ENCODE peak calls at places on chromosomes 4 and X, in seven cellular contexts. One of them, this sample, is unnamed. For H3K27me3, the result is how much of the 10 kb centered on the place peaks cover.

GRCh38 chr4:42965326-42965725 is 72.8 kb downstream of the GRXCR1 start:
- DNase-seq in GM23248: no peak
- DNase-seq in mesendoderm: peak
- DNase-seq in IMR-90: no peak
- DNase-seq in mammary epithelial cell: no peak
- DNase-seq in fibroblast of lung: no peak
- DNase-seq in MM.1S: peak
- DNase-seq in this sample: no peak

GRCh38 chr4:139521764-139522373 is 34.1 kb downstream of the SETD7 start:
- DNase-seq in mammary epithelial cell: no peak
- DNase-seq in IMR-90: no peak
- DNase-seq in fibroblast of lung: no peak
- DNase-seq in GM23248: no peak
- DNase-seq in mesendoderm: no peak
- DNase-seq in MM.1S: no peak
- DNase-seq in this sample: no peak

GRCh38 chrX:75547783-75548182 is 24.9 kb upstream of the ZDHHC15 start:
- DNase-seq in IMR-90: no peak
- DNase-seq in fibroblast of lung: peak
- DNase-seq in GM23248: peak
- DNase-seq in MM.1S: no peak
- DNase-seq in mesendoderm: no peak
- DNase-seq in mammary epithelial cell: no peak
- DNase-seq in this sample: no peak

GRCh38 chrX:49934148-49934547 is 11.8 kb downstream of the CLCN5 start:
- DNase-seq in GM23248: no peak
- DNase-seq in fibroblast of lung: no peak
- DNase-seq in mesendoderm: no peak
- DNase-seq in mammary epithelial cell: no peak
- DNase-seq in MM.1S: no peak
- DNase-seq in IMR-90: no peak
- DNase-seq in this sample: no peak

GRCh38 chr4:120865985-120866384 is 56.5 kb downstream of the PRDM5 start:
- DNase-seq in MM.1S: no peak
- DNase-seq in IMR-90: peak
- DNase-seq in mammary epithelial cell: peak
- DNase-seq in mesendoderm: peak
- DNase-seq in fibroblast of lung: peak
- DNase-seq in GM23248: peak
- DNase-seq in this sample: no peak

GRCh38 chrX:106950381-106950780 is 30.2 kb downstream of the CLDN2 start:
- DNase-seq in IMR-90: no peak
- DNase-seq in mesendoderm: no peak
- DNase-seq in MM.1S: no peak
- DNase-seq in fibroblast of lung: no peak
- DNase-seq in mammary epithelial cell: no peak
- DNase-seq in GM23248: no peak
- DNase-seq in this sample: no peak

GRCh38 chr4:147944264-147944663 is 212.4 kb downstream of the ARHGAP10 start:
- DNase-seq in IMR-90: no peak
- DNase-seq in fibroblast of lung: no peak
- DNase-seq in MM.1S: no peak
- DNase-seq in GM23248: no peak
- DNase-seq in mammary epithelial cell: no peak
- DNase-seq in mesendoderm: no peak
- DNase-seq in this sample: no peak

GRCh38 chr4:132195181-132195580 is 953.9 kb upstream of the PCDH10 start:
- DNase-seq in mammary epithelial cell: no peak
- DNase-seq in IMR-90: peak
- DNase-seq in GM23248: no peak
- DNase-seq in mesendoderm: no peak
- DNase-seq in fibroblast of lung: peak
- DNase-seq in MM.1S: no peak
- DNase-seq in this sample: no peak

GRCh38 chr4:15349426-15349825 is 78.4 kb upstream of the C1QTNF7 start:
- DNase-seq in IMR-90: no peak
- DNase-seq in mesendoderm: peak
- DNase-seq in mammary epithelial cell: no peak
- DNase-seq in GM23248: no peak
- DNase-seq in MM.1S: no peak
- DNase-seq in fibroblast of lung: peak
- DNase-seq in this sample: no peak

GRCh38 chr4:111064342-111064993 is 441.6 kb upstream of the PITX2 start:
- DNase-seq in fibroblast of lung: peak
- DNase-seq in GM23248: peak
- DNase-seq in MM.1S: peak
- DNase-seq in mammary epithelial cell: peak
- DNase-seq in mesendoderm: peak
- DNase-seq in IMR-90: peak
- DNase-seq in this sample: peak

DNA sequence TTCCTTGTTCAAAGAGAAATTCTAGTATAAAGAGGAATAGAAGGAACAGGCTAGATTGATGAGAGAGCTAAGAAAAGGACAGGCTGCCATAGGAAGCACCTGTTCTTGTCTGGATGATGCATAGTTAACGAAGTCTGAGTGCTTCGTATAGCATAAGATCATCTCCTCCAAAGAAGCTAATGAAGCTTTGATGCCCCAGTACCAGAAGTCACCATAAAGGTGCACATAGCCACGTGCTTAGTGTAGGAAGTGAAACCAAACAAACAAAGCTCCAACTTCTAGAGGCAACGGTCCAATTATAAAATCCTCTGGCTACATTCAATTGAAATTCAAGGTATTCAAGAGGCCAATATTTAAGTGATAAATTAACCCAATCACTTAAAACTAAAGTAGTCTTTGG is 31.0 kb downstream of the AFAP1 start:
- DNase-seq in IMR-90: no peak
- DNase-seq in GM23248: no peak
- DNase-seq in MM.1S: no peak
- DNase-seq in mesendoderm: no peak
- DNase-seq in mammary epithelial cell: no peak
- DNase-seq in fibroblast of lung: no peak
- DNase-seq in this sample: no peak
- H3K9ac ChIP-seq in IMR-90: no peak
- H3K9ac ChIP-seq in GM23248: no peak
- H3K9ac ChIP-seq in MM.1S: no peak
- H3K9ac ChIP-seq in mesendoderm: no peak
- H3K9ac ChIP-seq in mammary epithelial cell: no peak
- H3K9ac ChIP-seq in fibroblast of lung: no peak
- H3K9ac ChIP-seq in this sample: no peak

DNA sequence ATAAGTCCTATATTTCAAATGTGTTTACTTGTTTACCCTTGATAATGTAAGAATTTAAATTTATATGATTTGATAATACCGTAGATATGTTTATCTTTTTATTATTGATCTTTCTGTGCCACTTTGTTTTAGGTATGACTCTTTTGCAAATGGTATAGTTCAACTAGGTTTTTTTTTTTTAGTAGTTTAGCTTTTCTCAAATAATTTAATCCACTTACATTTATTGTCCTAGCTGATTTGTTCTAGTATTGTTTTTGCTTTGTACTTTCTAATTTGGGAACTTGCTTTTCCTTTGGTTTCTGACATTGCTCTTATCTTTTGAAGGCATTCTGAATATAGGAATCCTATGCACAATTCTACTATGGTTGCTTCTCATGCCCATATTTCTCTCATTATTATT is 98.9 kb upstream of the NAP1L5 start:
- DNase-seq in IMR-90: no peak
- DNase-seq in GM23248: no peak
- DNase-seq in mammary epithelial cell: no peak
- DNase-seq in fibroblast of lung: no peak
- DNase-seq in mesendoderm: no peak
- DNase-seq in MM.1S: no peak
- DNase-seq in this sample: no peak
- H3K27me3 ChIP-seq in IMR-90: under half
- H3K27me3 ChIP-seq in GM23248: under half
- H3K27me3 ChIP-seq in mammary epithelial cell: under half
- H3K27me3 ChIP-seq in fibroblast of lung: under half
- H3K27me3 ChIP-seq in mesendoderm: under half
- H3K27me3 ChIP-seq in MM.1S: under half
- H3K27me3 ChIP-seq in this sample: under half

GRCh38 chr4:113447695-113448265 is 313.8 kb downstream of the CAMK2D start:
- DNase-seq in IMR-90: no peak
- DNase-seq in MM.1S: peak
- DNase-seq in GM23248: no peak
- DNase-seq in mammary epithelial cell: no peak
- DNase-seq in mesendoderm: no peak
- DNase-seq in fibroblast of lung: no peak
- DNase-seq in this sample: no peak

GRCh38 chr4:113447061-113447460 is 314.5 kb downstream of the CAMK2D start:
- DNase-seq in fibroblast of lung: peak
- DNase-seq in IMR-90: no peak
- DNase-seq in mesendoderm: no peak
- DNase-seq in mammary epithelial cell: peak
- DNase-seq in MM.1S: no peak
- DNase-seq in GM23248: peak
- DNase-seq in this sample: no peak

GRCh38 chr4:113445286-113445685 is 316.3 kb downstream of the CAMK2D start:
- DNase-seq in GM23248: peak
- DNase-seq in mesendoderm: no peak
- DNase-seq in mammary epithelial cell: peak
- DNase-seq in IMR-90: peak
- DNase-seq in fibroblast of lung: peak
- DNase-seq in MM.1S: no peak
- DNase-seq in this sample: no peak

GRCh38 chr4:113444386-113444785 is 317.2 kb downstream of the CAMK2D start:
- DNase-seq in GM23248: peak
- DNase-seq in mesendoderm: no peak
- DNase-seq in mammary epithelial cell: peak
- DNase-seq in MM.1S: no peak
- DNase-seq in IMR-90: peak
- DNase-seq in fibroblast of lung: peak
- DNase-seq in this sample: no peak

DNA sequence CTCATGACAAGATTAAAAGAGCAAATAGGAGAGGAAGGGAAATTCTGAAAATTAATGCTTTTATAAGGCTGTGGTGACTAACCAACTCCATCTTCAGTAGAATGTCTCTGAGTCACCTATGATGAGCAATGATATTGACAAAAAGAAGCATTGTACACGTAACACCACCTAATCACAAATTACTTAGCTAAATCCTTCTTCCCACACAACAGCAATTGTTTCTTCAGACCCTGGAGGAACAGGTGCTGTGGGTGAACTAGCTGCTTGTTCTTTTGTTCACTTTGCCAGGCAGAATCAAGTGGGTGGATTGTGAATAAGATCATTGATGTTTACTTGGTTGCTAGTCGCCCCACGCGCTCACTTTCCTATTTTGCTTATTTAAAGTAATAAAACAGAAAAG is 315.5 kb downstream of the CAMK2D start:
- DNase-seq in GM23248: peak
- DNase-seq in mammary epithelial cell: peak
- DNase-seq in IMR-90: peak
- DNase-seq in fibroblast of lung: peak
- DNase-seq in mesendoderm: no peak
- DNase-seq in MM.1S: no peak
- DNase-seq in this sample: no peak
- H3K9ac ChIP-seq in GM23248: peak
- H3K9ac ChIP-seq in mammary epithelial cell: peak
- H3K9ac ChIP-seq in IMR-90: no peak
- H3K9ac ChIP-seq in fibroblast of lung: no peak
- H3K9ac ChIP-seq in mesendoderm: no peak
- H3K9ac ChIP-seq in MM.1S: no peak
- H3K9ac ChIP-seq in this sample: no peak

GRCh38 chr4:654871-655734 is 19.0 kb downstream of the ATP5ME start:
- DNase-seq in IMR-90: no peak
- DNase-seq in MM.1S: no peak
- DNase-seq in fibroblast of lung: no peak
- DNase-seq in mammary epithelial cell: no peak
- DNase-seq in GM23248: no peak
- DNase-seq in mesendoderm: no peak
- DNase-seq in this sample: no peak

GRCh38 chr4:655735-656151 is 18.3 kb downstream of the ATP5ME start:
- DNase-seq in mesendoderm: no peak
- DNase-seq in fibroblast of lung: no peak
- DNase-seq in GM23248: no peak
- DNase-seq in MM.1S: no peak
- DNase-seq in mammary epithelial cell: no peak
- DNase-seq in IMR-90: no peak
- DNase-seq in this sample: peak

GRCh38 chr4:658031-658667 is 15.9 kb downstream of the ATP5ME start:
- DNase-seq in mesendoderm: no peak
- DNase-seq in GM23248: no peak
- DNase-seq in mammary epithelial cell: no peak
- DNase-seq in MM.1S: no peak
- DNase-seq in IMR-90: no peak
- DNase-seq in fibroblast of lung: no peak
- DNase-seq in this sample: peak

GRCh38 chr4:657338-658030 is 16.6 kb downstream of the ATP5ME start:
- DNase-seq in MM.1S: no peak
- DNase-seq in IMR-90: no peak
- DNase-seq in GM23248: peak
- DNase-seq in fibroblast of lung: no peak
- DNase-seq in mammary epithelial cell: no peak
- DNase-seq in mesendoderm: no peak
- DNase-seq in this sample: peak

GRCh38 chr4:656651-657337 is 17.3 kb downstream of the ATP5ME start:
- DNase-seq in IMR-90: no peak
- DNase-seq in MM.1S: no peak
- DNase-seq in fibroblast of lung: no peak
- DNase-seq in mammary epithelial cell: no peak
- DNase-seq in GM23248: peak
- DNase-seq in mesendoderm: no peak
- DNase-seq in this sample: peak
- H3K27me3 ChIP-seq in IMR-90: under half
- H3K27me3 ChIP-seq in MM.1S: under half
- H3K27me3 ChIP-seq in fibroblast of lung: under half
- H3K27me3 ChIP-seq in mammary epithelial cell: under half
- H3K27me3 ChIP-seq in GM23248: under half
- H3K27me3 ChIP-seq in mesendoderm: under half
- H3K27me3 ChIP-seq in this sample: under half

DNA sequence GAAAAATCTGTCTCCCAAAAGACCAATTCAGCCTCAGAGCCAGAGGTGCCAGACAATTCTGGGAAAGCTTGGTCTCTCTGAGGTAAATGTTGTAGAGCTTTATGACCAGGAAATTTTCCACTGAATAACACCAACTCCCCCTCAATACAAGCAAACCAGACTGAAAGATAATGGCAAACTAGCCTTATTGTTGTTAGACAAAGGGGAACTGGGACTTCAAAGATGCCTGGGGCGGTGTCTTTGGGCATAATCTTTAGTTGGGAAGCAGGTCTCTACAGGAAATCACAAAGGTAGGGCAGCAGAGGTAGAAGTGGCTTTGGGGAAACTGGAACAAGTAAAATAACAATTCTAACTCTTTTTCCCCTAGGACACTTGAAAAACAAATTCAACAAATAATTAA is 12.0 kb downstream of the COL4A6 start:
- DNase-seq in MM.1S: no peak
- DNase-seq in GM23248: no peak
- DNase-seq in mesendoderm: peak
- DNase-seq in fibroblast of lung: no peak
- DNase-seq in IMR-90: no peak
- DNase-seq in mammary epithelial cell: no peak
- DNase-seq in this sample: peak
- H3K9ac ChIP-seq in MM.1S: no peak
- H3K9ac ChIP-seq in GM23248: no peak
- H3K9ac ChIP-seq in mesendoderm: no peak
- H3K9ac ChIP-seq in fibroblast of lung: no peak
- H3K9ac ChIP-seq in IMR-90: no peak
- H3K9ac ChIP-seq in mammary epithelial cell: no peak
- H3K9ac ChIP-seq in this sample: no peak